ENCODE peak calls at places on chromosome 22, in six cellular contexts. C, M, L, A, I and R are unnamed samples. For H3K36me3, the result is how much of the 10 kb centered on the place peaks cover.

GRCh38 chr22:47112566-47112965 is 350.1 kb downstream of the TBC1D22A start:
- DNase-seq in I (no peak), A (no peak), M (no peak), C (no peak), L (no peak), R (no peak)

GRCh38 chr22:20244744-20245576 is 23.2 kb downstream of the RTN4R start:
- DNase-seq in M (peak), L (no peak), A (no peak), I (peak), C (no peak), R (no peak)

GRCh38 chr22:27911329-27911728 is 7.7 kb downstream of the PITPNB start:
- DNase-seq in M (no peak), L (no peak), A (no peak), C (no peak), I (no peak), R (no peak)

GRCh38 chr22:28900379-28900778 is 17.0 kb downstream of the ZNRF3 start:
- DNase-seq in M (no peak), C (no peak), L (no peak), A (no peak), I (no peak), R (no peak)

GRCh38 chr22:29224859-29225410 is 19.2 kb downstream of the EMID1 start:
- DNase-seq in M (no peak), I (peak), A (no peak), L (no peak), C (no peak), R (no peak)

GRCh38 chr22:20218320-20218872 is 49.7 kb downstream of the RTN4R start:
- DNase-seq in C (no peak), M (no peak), L (no peak), I (no peak), A (no peak), R (no peak)

GRCh38 chr22:46153930-46154329 is 3.6 kb downstream of the PPARA start:
- DNase-seq in M (no peak), I (no peak), C (no peak), L (no peak), A (no peak), R (no peak)

GRCh38 chr22:47105085-47105484 is 342.6 kb downstream of the TBC1D22A start:
- DNase-seq in C (no peak), L (no peak), A (no peak), I (no peak), M (no peak), R (no peak)

GRCh38 chr22:44369241-44369652 is 56.5 kb upstream of the SHISAL1 start:
- DNase-seq in C (no peak), I (no peak), L (no peak), A (peak), M (no peak), R (no peak)
- TF ChIP-seq CTCF in C (no peak), I (peak), L (peak), A (no peak), M (no peak), R (no peak)

GRCh38 chr22:36963302-36963701 is 49.9 kb downstream of the CSF2RB start:
- DNase-seq in C (no peak), I (no peak), A (no peak), M (no peak), L (no peak), R (no peak)

GRCh38 chr22:36961626-36962025 is 48.2 kb downstream of the CSF2RB start:
- DNase-seq in I (no peak), L (no peak), C (no peak), M (no peak), A (no peak), R (no peak)

GRCh38 chr22:36965716-36966115 is 52.3 kb downstream of the CSF2RB start:
- DNase-seq in I (no peak), L (no peak), C (no peak), M (no peak), A (no peak), R (no peak)

GRCh38 chr22:36966851-36967535 is 52.3 kb downstream of the TST start:
- DNase-seq in A (no peak), L (no peak), I (no peak), M (no peak), C (no peak), R (no peak)

DNA sequence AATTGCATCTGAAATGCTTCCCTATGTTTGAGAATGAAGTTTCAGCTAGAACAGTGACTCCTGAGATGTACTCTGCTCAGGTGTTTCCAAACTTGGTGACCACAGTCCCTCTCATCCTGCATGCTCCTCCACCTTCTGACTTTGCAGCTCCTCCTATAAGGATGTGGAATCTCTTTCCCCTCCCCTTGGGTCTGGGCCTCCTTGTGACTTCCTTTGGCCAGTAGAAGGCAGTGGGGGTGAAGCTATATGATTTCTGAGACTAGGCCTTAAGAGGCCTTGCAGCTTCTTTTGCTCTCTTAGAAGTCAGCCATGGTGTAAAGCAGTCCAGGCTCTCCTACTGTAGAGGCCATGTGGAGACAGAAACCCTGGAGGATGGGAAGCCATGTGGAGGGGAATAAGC is 50.7 kb downstream of the CSF2RB start:
- DNase-seq in C (no peak), L (no peak), I (no peak), A (no peak), M (no peak), R (no peak)
- H3K36me3 ChIP-seq in C (under half), L (under half), I (under half), A (under half), M (under half), R (under half)

GRCh38 chr22:39448205-39449054 is 8.4 kb upstream of the MGAT3 start:
- DNase-seq in L (no peak), M (no peak), A (no peak), C (no peak), I (no peak), R (no peak)
- H3K4me3 ChIP-seq in L (no peak), M (peak), A (no peak), C (no peak), I (no peak), R (no peak)

GRCh38 chr22:23857606-23858483 is at the start of gene SLC2A11:
- DNase-seq in M (peak), A (peak), C (peak), L (peak), I (peak), R (peak)

GRCh38 chr22:23859201-23859600 is 1.5 kb downstream of the SLC2A11 start:
- DNase-seq in L (no peak), I (no peak), C (no peak), M (no peak), A (no peak), R (no peak)

GRCh38 chr22:23856721-23857605 is 712 bp upstream of the SLC2A11 start:
- DNase-seq in L (peak), I (peak), A (peak), M (peak), C (peak), R (no peak)

GRCh38 chr22:23862103-23862502 is 4.4 kb downstream of the SLC2A11 start:
- DNase-seq in M (no peak), L (peak), A (no peak), C (no peak), I (peak), R (no peak)

GRCh38 chr22:23858484-23858815 is 775 bp downstream of the SLC2A11 start:
- DNase-seq in L (no peak), M (no peak), I (no peak), C (no peak), A (no peak), R (no peak)
- TF ChIP-seq CTCF in L (no peak), M (no peak), I (no peak), C (no peak), A (no peak), R (no peak)

GRCh38 chr22:21683401-21683811 is 17.6 kb downstream of the PPIL2 start:
- DNase-seq in A (no peak), C (peak), M (no peak), L (no peak), I (no peak), R (no peak)
- H3K36me3 ChIP-seq in A (under half), C (under half), M (under half), L (under half), I (under half), R (under half)

DNA sequence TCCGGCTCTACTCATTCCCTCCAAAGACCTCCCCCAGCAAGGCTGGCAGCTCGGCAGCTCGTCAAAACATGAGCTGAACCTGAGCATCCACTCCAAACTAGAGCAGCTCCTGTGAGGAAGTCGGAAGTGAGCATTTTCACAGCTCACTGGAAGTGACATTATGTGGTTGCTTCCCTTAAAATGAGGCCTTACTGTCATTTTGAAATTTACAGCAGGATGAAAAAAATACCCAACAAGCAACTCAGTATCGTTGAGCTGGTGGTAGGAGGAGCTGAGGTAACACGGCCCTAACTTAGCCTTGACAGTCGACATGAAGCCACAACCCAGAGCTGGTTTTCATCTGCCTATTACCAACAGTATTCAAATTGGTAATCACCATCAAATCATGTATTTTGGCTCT is 38.0 kb upstream of the ARFGAP3 start:
- DNase-seq in M (peak), A (no peak), L (no peak), I (no peak), C (no peak), R (no peak)
- H3K4me3 ChIP-seq in M (no peak), A (no peak), L (no peak), I (no peak), C (no peak), R (no peak)

DNA sequence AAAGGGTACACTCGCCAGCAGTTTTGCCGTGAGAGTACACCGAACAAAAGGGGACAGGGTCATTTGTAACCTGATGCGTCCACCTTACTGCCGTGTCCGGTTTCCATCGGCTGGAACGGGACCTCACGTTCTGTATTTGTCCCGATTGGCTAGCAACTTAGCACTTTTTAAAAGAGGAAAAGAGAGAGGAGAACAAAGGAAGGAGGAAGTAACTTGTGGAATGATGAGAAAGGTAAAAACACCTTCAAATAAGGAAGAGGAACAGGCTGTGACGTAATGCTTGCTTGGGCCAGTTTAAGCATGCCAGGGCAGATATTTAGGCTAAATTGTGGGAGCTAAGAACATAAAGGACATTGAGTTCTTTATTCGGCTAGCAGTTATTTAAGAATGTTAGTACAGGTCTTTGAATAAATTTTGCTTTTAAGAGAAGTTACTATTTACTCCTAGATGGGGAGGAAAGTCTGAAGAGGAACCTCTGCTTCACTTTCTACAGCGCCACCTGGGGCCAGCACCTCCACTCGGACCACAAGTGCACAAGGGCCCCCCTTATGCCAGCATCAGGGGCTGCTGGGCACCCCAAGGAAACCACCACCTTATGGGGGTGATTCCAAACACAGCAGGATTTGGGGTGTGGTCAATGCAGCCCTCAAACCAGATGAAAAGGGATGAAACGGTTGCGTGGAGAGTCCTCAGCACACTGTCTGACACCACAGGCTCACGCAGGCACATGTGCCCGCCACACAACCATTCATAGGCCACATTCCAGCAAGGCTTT is 5.8 kb downstream of the ARSA start:
- DNase-seq in M (no peak), L (no peak), A (peak), C (no peak), I (peak), R (no peak)
- TF ChIP-seq CTCF in M (peak), L (peak), A (no peak), C (no peak), I (peak), R (peak)

DNA sequence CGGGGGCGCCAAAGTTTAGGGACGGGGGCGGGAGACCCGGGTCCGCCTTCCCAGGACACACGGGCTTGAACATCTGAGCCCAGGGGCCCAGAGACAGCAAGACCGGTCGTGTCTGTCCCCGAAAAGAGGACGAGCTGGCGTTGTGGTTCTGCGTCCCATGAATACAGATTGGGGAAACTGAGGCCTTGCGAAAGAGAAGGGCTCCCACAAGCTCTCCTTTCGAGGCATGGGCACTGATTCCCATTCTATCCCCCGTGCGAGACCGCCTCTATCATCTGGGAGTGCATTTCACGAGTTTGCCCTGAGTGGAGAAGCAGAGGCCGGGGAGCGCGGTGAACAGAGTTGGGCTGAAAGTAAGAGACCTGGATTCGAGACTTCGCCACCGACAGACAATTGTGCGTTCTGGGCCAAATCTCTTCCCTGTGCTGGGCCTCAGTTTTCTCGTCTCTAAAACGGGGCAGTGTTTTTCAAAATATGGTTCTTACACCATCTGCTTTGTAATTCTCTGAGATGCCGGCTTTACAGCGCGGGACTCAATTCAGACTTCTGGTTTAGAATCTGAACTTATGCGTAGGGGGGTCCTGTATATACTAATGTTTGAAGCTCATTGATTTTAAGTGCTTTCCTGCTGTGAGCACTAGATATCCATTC is 471 bp downstream of the RNF185 start:
- DNase-seq in A (no peak), M (no peak), C (peak), L (peak), I (no peak), R (no peak)
- H3K36me3 ChIP-seq in A (under half), M (under half), C (under half), L (under half), I (under half), R (under half)

GRCh38 chr22:22089459-22090308 is 107.1 kb upstream of the TOP3B start:
- DNase-seq in C (no peak), M (no peak), A (no peak), L (no peak), I (no peak), R (no peak)
- H3K4me3 ChIP-seq in C (no peak), M (no peak), A (no peak), L (no peak), I (no peak), R (no peak)

DNA sequence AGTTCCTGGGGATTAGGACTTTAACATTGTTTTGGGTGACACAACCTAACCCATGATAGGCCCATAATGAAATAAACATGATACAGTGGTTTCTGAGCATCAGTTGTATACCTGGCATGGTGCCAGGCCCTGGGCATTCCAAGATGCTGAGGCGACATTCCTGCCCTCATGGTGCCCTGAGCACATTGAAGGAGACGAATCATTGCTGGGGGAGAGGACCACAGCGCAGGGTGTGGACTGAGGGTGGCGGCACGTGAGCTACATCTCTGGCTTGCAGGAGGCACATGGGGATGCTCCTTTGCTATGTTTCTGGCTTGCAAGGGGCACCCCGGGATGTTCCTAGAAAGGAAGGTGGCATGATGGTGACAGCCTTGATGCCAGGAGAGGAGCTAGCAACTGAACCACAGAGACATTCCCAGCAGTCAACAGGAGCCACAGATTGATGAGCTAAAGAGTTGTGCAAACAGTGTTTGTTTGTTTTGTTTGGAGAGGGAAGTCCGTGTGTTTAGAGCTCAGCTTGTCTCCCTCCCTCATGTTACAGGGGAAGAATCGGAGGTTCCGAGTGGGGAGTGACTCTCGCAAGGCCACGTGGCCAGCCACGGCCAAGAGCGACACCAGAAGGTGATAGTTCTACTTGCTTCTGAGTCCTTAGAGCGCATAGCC is 106.4 kb downstream of the MIAT start:
- DNase-seq in I (no peak), A (no peak), M (no peak), L (peak), C (no peak), R (no peak)
- TF ChIP-seq CTCF in I (no peak), A (no peak), M (no peak), L (peak), C (no peak), R (no peak)